ENCODE peak calls at places on chromosomes 12 and 14, in ten cellular contexts. W is activated T-cell treated with anti-CD3 and anti-CD28 coated beads for 1 hour; Y is lung; N is astrocyte of the cerebellum; V is stimulated activated CD4-positive, alpha-beta T cell treated with anti-CD3 and anti-CD28 coated beads, Interleukin-15, amount 100 ng/mL, for 1 hour; T is sciatic nerve; B is LoVo; H is ACHN; G is RPMI7951; X is mesenchymal stem cell. M is an unnamed sample.

GRCh38 chr14:34685819-34686428 is 28.5 kb downstream of the CFL2 start:
- DNase-seq in G (no peak), Y (no peak), T (no peak), X (peak), B (no peak), V (no peak), W (no peak), N (no peak), H (no peak), M (no peak)

GRCh38 chr14:71333705-71334104 is 426.4 kb downstream of the PCNX1 start:
- DNase-seq in Y (no peak), N (no peak), W (no peak), G (no peak), X (no peak), T (no peak), H (no peak), B (no peak), V (no peak), M (no peak)

GRCh38 chr12:89650239-89650638 is 58.4 kb downstream of the ATP2B1 start:
- DNase-seq in H (no peak), N (no peak), T (no peak), X (no peak), W (no peak), Y (no peak), B (no peak), G (no peak), V (no peak), M (no peak)

GRCh38 chr12:56462565-56462964 is 5.8 kb upstream of the SPRYD4 start:
- DNase-seq in G (no peak), X (no peak), V (no peak), Y (no peak), N (no peak), T (no peak), W (no peak), H (no peak), B (no peak), M (no peak)

GRCh38 chr12:127083028-127083949 is 1183.7 kb upstream of the TMEM132C start:
- DNase-seq in B (peak), T (no peak), G (peak), X (peak), V (no peak), W (no peak), Y (no peak), N (peak), H (peak), M (no peak)

GRCh38 chr12:10140001-10140400 is 10.0 kb upstream of the CLEC7A start:
- DNase-seq in Y (peak), G (peak), H (peak), T (no peak), V (no peak), W (peak), B (peak), X (peak), N (peak), M (no peak)

GRCh38 chr12:47903151-47903611 is 1.6 kb downstream of the VDR start:
- DNase-seq in V (no peak), W (no peak), G (peak), T (no peak), Y (no peak), H (peak), X (peak), B (peak), N (peak), M (no peak)

GRCh38 chr12:38664661-38665269 is 240.6 kb downstream of the CPNE8 start:
- DNase-seq in T (no peak), X (peak), G (peak), H (peak), N (no peak), V (no peak), Y (no peak), W (no peak), B (no peak), M (no peak)

GRCh38 chr14:74419086-74419485 is 6.9 kb downstream of the SYNDIG1L start:
- DNase-seq in W (no peak), B (no peak), V (no peak), N (no peak), T (no peak), X (no peak), G (no peak), Y (no peak), H (no peak), M (no peak)

GRCh38 chr12:97276198-97276580 is 186.4 kb upstream of the RMST start:
- DNase-seq in T (no peak), W (no peak), V (no peak), X (no peak), N (no peak), B (no peak), G (no peak), H (no peak), Y (no peak), M (no peak)

GRCh38 chr14:86203843-86204242 is 673.9 kb downstream of the FLRT2 start:
- DNase-seq in Y (no peak), N (no peak), V (no peak), B (no peak), X (no peak), T (no peak), W (no peak), G (no peak), H (no peak), M (no peak)

GRCh38 chr14:91417134-91417982 is at the start of gene CCDC88C:
- DNase-seq in T (no peak), Y (peak), B (peak), H (peak), V (peak), X (no peak), G (no peak), W (peak), N (no peak), M (peak)

GRCh38 chr12:27337376-27337775 is 4.7 kb downstream of the BMAL2 start:
- DNase-seq in B (no peak), V (no peak), W (no peak), Y (no peak), T (no peak), N (no peak), H (no peak), G (no peak), X (no peak), M (no peak)

GRCh38 chr12:52050771-52051541 is at the start of gene NR4A1:
- DNase-seq in W (peak), H (peak), B (peak), Y (peak), X (peak), G (peak), T (peak), N (peak), V (peak), M (peak)

GRCh38 chr14:101973356-101973755 is 9.0 kb downstream of the DYNC1H1 start:
- DNase-seq in W (no peak), X (no peak), T (no peak), N (no peak), Y (no peak), H (no peak), B (no peak), V (no peak), G (peak), M (no peak)